ENCODE peak calls at places on chromosomes 7 and 10, in five cellular contexts. B is GM23338; N is aorta; U is effector memory CD8-positive, alpha-beta T cell; G is esophagus squamous epithelium. Q is an unnamed sample.

GRCh38 chr10:24722676-24723385 is 856 bp downstream of the ARHGAP21 start:
- DNase-seq in N (peak; percentile 91), B (peak; percentile 67), U (peak; percentile 34), G (no peak), Q (peak; percentile 60)

GRCh38 chr7:129757991-129758390 is 146.5 kb downstream of the NRF1 start:
- DNase-seq in B (no peak), N (no peak), U (no peak), G (no peak), Q (no peak)

GRCh38 chr7:130899638-130900401 is 165.8 kb upstream of the KLF14 start:
- DNase-seq in B (no peak), U (no peak), N (no peak), G (no peak), Q (no peak)

GRCh38 chr7:31782411-31782991 is 95.5 kb downstream of the PPP1R17 start:
- DNase-seq in B (peak; percentile 85), N (no peak), U (no peak), G (no peak), Q (no peak)

GRCh38 chr10:11286261-11286989 is 268.8 kb downstream of the CELF2 start:
- DNase-seq in G (no peak), B (no peak), N (no peak), U (no peak), Q (no peak)

GRCh38 chr10:75693453-75693852 is 262.0 kb downstream of the LRMDA start:
- DNase-seq in U (no peak), G (no peak), B (no peak), N (no peak), Q (no peak)

GRCh38 chr7:134999136-134999535 is 12.8 kb downstream of the AGBL3 start:
- DNase-seq in U (no peak), G (no peak), N (no peak), B (no peak), Q (no peak)

GRCh38 chr10:73589538-73590126 is 1.5 kb downstream of the USP54 start:
- DNase-seq in G (no peak), U (no peak), N (no peak), B (no peak), Q (no peak)

GRCh38 chr10:24603333-24603732 is 120.4 kb downstream of the ARHGAP21 start:
- DNase-seq in N (no peak), B (no peak), G (no peak), U (no peak), Q (no peak)

GRCh38 chr10:58775960-58776574 is 263.4 kb downstream of the BICC1 start:
- DNase-seq in N (no peak), U (no peak), B (peak; percentile 31), G (no peak), Q (no peak)

GRCh38 chr7:17036584-17036983 is 154.8 kb upstream of the AGR3 start:
- DNase-seq in U (no peak), N (no peak), G (no peak), B (no peak), Q (no peak)

GRCh38 chr7:27112960-27113949 is 10.8 kb upstream of the HOXA2 start:
- DNase-seq in N (peak; percentile 85), B (peak; percentile 84), G (no peak), U (no peak), Q (peak; percentile 61)

GRCh38 chr7:116525913-116526857 is 1.3 kb downstream of the CAV1 start:
- DNase-seq in U (peak; percentile 57), B (peak; percentile 88), G (no peak), N (peak; percentile 91), Q (peak; percentile 79)

GRCh38 chr7:123748171-123748733 is 551 bp downstream of the WASL start:
- DNase-seq in G (no peak), N (peak; percentile 83), U (peak; percentile 7), B (peak; percentile 52), Q (peak; percentile 36)

GRCh38 chr10:96541921-96542320 is 28.2 kb upstream of the TLL2 start:
- DNase-seq in B (no peak), U (no peak), G (no peak), N (no peak), Q (no peak)

GRCh38 chr7:96238474-96238873 is 83.4 kb downstream of the SLC25A13 start:
- DNase-seq in B (no peak), G (no peak), U (no peak), N (no peak), Q (no peak)

GRCh38 chr7:24401628-24402593 is 117.9 kb downstream of the NPY start:
- DNase-seq in N (no peak), B (no peak), U (no peak), G (no peak), Q (no peak)

GRCh38 chr10:111109506-111110242 is 32.8 kb downstream of the ADRA2A start:
- DNase-seq in U (no peak), G (no peak), N (no peak), B (no peak), Q (no peak)

GRCh38 chr10:112858990-112859520 is 91.0 kb upstream of the TCF7L2 start:
- DNase-seq in B (no peak), G (no peak), U (no peak), N (no peak), Q (no peak)

GRCh38 chr10:127983701-127984100 is 76.8 kb downstream of the PTPRE start:
- DNase-seq in B (no peak), N (no peak), G (no peak), U (no peak), Q (no peak)

Q was measured in WTC11.